ENCODE peak calls at places on chromosomes 5 and 9, in five cellular contexts. One of them, this sample, is unnamed.

GRCh38 chr9:90300901-90301688 is 341.5 kb downstream of the DIRAS2 start:
- DNase-seq in lower lobe of right lung: no peak
- DNase-seq in breast epithelium: no peak
- DNase-seq in thyroid gland: no peak
- DNase-seq in psoas muscle: peak; percentile 53
- DNase-seq in this sample: no peak

GRCh38 chr5:174735498-174736350 is 11.3 kb downstream of the MSX2 start:
- DNase-seq in lower lobe of right lung: no peak
- DNase-seq in breast epithelium: no peak
- DNase-seq in thyroid gland: no peak
- DNase-seq in psoas muscle: no peak
- DNase-seq in this sample: no peak

GRCh38 chr5:167049771-167050567 is 1241.5 kb upstream of the WWC1 start:
- DNase-seq in lower lobe of right lung: no peak
- DNase-seq in breast epithelium: no peak
- DNase-seq in thyroid gland: no peak
- DNase-seq in psoas muscle: no peak
- DNase-seq in this sample: no peak

GRCh38 chr5:143056792-143057579 is 286.8 kb downstream of the ARHGAP26 start:
- DNase-seq in lower lobe of right lung: no peak
- DNase-seq in breast epithelium: no peak
- DNase-seq in thyroid gland: no peak
- DNase-seq in psoas muscle: no peak
- DNase-seq in this sample: no peak

GRCh38 chr5:175653763-175654162 is 4.1 kb upstream of the HRH2 start:
- DNase-seq in lower lobe of right lung: no peak
- DNase-seq in breast epithelium: no peak
- DNase-seq in thyroid gland: no peak
- DNase-seq in psoas muscle: no peak
- DNase-seq in this sample: no peak

GRCh38 chr5:173829826-173830225 is 58.3 kb upstream of the CPEB4 start:
- DNase-seq in lower lobe of right lung: no peak
- DNase-seq in breast epithelium: no peak
- DNase-seq in thyroid gland: peak; percentile 76
- DNase-seq in psoas muscle: no peak
- DNase-seq in this sample: peak; percentile 76

GRCh38 chr5:58013542-58014258 is 446.2 kb downstream of the PLK2 start:
- DNase-seq in lower lobe of right lung: no peak
- DNase-seq in breast epithelium: no peak
- DNase-seq in thyroid gland: no peak
- DNase-seq in psoas muscle: no peak
- DNase-seq in this sample: no peak

GRCh38 chr5:25090275-25090674 is 445.5 kb upstream of the CDH10 start:
- DNase-seq in lower lobe of right lung: no peak
- DNase-seq in breast epithelium: no peak
- DNase-seq in thyroid gland: no peak
- DNase-seq in psoas muscle: no peak
- DNase-seq in this sample: no peak

GRCh38 chr5:74052441-74052840 is 426.4 kb downstream of the ARHGEF28 start:
- DNase-seq in lower lobe of right lung: no peak
- DNase-seq in breast epithelium: no peak
- DNase-seq in thyroid gland: no peak
- DNase-seq in psoas muscle: no peak
- DNase-seq in this sample: no peak

GRCh38 chr9:4258321-4259093 is 41.4 kb downstream of the GLIS3 start:
- DNase-seq in lower lobe of right lung: no peak
- DNase-seq in breast epithelium: no peak
- DNase-seq in thyroid gland: no peak
- DNase-seq in psoas muscle: no peak
- DNase-seq in this sample: no peak

GRCh38 chr9:81052846-81053245 is 636.5 kb downstream of the TLE1 start:
- DNase-seq in lower lobe of right lung: no peak
- DNase-seq in breast epithelium: no peak
- DNase-seq in thyroid gland: no peak
- DNase-seq in psoas muscle: no peak
- DNase-seq in this sample: no peak

GRCh38 chr5:56366986-56367385 is 133.9 kb upstream of the ANKRD55 start:
- DNase-seq in lower lobe of right lung: no peak
- DNase-seq in breast epithelium: no peak
- DNase-seq in thyroid gland: no peak
- DNase-seq in psoas muscle: no peak
- DNase-seq in this sample: no peak

GRCh38 chr9:78296208-78296892 is 575 bp upstream of the PSAT1 start:
- DNase-seq in lower lobe of right lung: peak; percentile 60
- DNase-seq in breast epithelium: no peak
- DNase-seq in thyroid gland: peak; percentile 89
- DNase-seq in psoas muscle: peak; percentile 55
- DNase-seq in this sample: no peak

GRCh38 chr9:81613002-81613750 is 76.2 kb downstream of the TLE1 start:
- DNase-seq in lower lobe of right lung: no peak
- DNase-seq in breast epithelium: no peak
- DNase-seq in thyroid gland: no peak
- DNase-seq in psoas muscle: peak; percentile 79
- DNase-seq in this sample: peak; percentile 89

GRCh38 chr9:3150030-3150429 is 306.1 kb upstream of the PUM3 start:
- DNase-seq in lower lobe of right lung: no peak
- DNase-seq in breast epithelium: no peak
- DNase-seq in thyroid gland: no peak
- DNase-seq in psoas muscle: no peak
- DNase-seq in this sample: no peak

GRCh38 chr9:126491256-126491879 is 122.4 kb upstream of the LMX1B start:
- DNase-seq in lower lobe of right lung: no peak
- DNase-seq in breast epithelium: no peak
- DNase-seq in thyroid gland: peak; percentile 39
- DNase-seq in psoas muscle: no peak
- DNase-seq in this sample: peak; percentile 3

GRCh38 chr5:62043289-62044274 is 262.4 kb upstream of the KIF2A start:
- DNase-seq in lower lobe of right lung: no peak
- DNase-seq in breast epithelium: no peak
- DNase-seq in thyroid gland: no peak
- DNase-seq in psoas muscle: no peak
- DNase-seq in this sample: no peak

GRCh38 chr9:120289990-120290925 is 289.7 kb downstream of the CDK5RAP2 start:
- DNase-seq in lower lobe of right lung: no peak
- DNase-seq in breast epithelium: no peak
- DNase-seq in thyroid gland: no peak
- DNase-seq in psoas muscle: no peak
- DNase-seq in this sample: no peak

GRCh38 chr5:72079288-72079687 is 28.0 kb upstream of the MAP1B start:
- DNase-seq in lower lobe of right lung: no peak
- DNase-seq in breast epithelium: no peak
- DNase-seq in thyroid gland: no peak
- DNase-seq in psoas muscle: peak; percentile 48
- DNase-seq in this sample: peak; percentile 78

GRCh38 chr9:32978051-32978450 is 23.4 kb downstream of the APTX start:
- DNase-seq in lower lobe of right lung: no peak
- DNase-seq in breast epithelium: no peak
- DNase-seq in thyroid gland: no peak
- DNase-seq in psoas muscle: no peak
- DNase-seq in this sample: no peak
- H3K4me1 ChIP-seq in lower lobe of right lung: no peaks in the 10 kb centered on the region
- H3K4me1 ChIP-seq in breast epithelium: no peaks in the 10 kb centered on the region
- H3K4me1 ChIP-seq in thyroid gland: no peaks in the 10 kb centered on the region
- H3K4me1 ChIP-seq in psoas muscle: no peaks in the 10 kb centered on the region
- H3K4me1 ChIP-seq in this sample: no peaks in the 10 kb centered on the region

GRCh38 chr9:121300283-121301119 is 32.5 kb downstream of the GSN start:
- DNase-seq in lower lobe of right lung: no peak
- DNase-seq in breast epithelium: peak; percentile 41
- DNase-seq in thyroid gland: no peak
- DNase-seq in psoas muscle: peak; percentile 38
- DNase-seq in this sample: no peak

GRCh38 chr9:121299125-121299466 is 31.1 kb downstream of the GSN start:
- DNase-seq in lower lobe of right lung: peak; percentile 61
- DNase-seq in breast epithelium: no peak
- DNase-seq in thyroid gland: peak; percentile 62
- DNase-seq in psoas muscle: peak; percentile 70
- DNase-seq in this sample: peak; percentile 74

GRCh38 chr9:121298016-121298538 is 30.1 kb downstream of the GSN start:
- DNase-seq in lower lobe of right lung: no peak
- DNase-seq in breast epithelium: no peak
- DNase-seq in thyroid gland: no peak
- DNase-seq in psoas muscle: peak; percentile 44
- DNase-seq in this sample: no peak

GRCh38 chr9:121298689-121299112 is 30.7 kb downstream of the GSN start:
- DNase-seq in lower lobe of right lung: no peak
- DNase-seq in breast epithelium: no peak
- DNase-seq in thyroid gland: no peak
- DNase-seq in psoas muscle: peak; percentile 70
- DNase-seq in this sample: no peak

DNA sequence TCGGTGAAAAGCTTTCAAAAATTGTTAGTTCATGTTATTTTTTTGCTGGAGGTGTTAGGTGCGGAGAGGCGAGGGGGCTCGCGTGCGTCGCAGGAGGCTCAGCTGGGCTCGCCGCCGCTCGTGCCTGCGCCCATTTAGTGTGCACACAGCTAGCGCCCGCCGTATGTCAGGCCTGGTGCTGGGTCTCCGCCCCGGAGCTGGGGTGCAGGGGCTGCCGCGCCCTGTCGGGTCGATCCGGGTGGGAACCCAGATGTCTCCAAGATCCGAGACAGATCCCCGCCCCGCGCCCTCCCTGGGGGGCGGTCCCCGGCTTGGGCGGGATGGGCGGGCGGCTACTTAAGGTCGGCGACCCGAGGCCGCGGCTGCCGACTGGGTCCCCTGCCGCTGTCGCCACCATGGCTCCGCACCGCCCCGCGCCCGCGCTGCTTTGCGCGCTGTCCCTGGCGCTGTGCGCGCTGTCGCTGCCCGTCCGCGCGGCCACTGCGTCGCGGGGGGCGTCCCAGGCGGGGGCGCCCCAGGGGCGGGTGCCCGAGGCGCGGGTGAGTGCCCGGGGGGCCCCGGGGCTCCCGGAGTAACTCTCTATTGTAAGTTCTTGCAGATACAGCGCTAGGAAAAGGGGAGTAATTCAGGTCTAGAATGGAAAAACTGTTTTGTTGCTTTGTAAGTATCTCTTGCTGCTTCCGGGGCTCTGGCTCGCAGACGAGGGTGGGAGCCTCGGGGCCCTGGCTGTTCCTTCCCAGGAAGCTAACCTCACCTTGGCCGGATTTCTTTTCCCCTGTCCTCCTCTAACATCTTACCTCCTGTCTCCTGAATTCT is 31.7 kb downstream of the GSN start:
- DNase-seq in lower lobe of right lung: peak; percentile 73
- DNase-seq in breast epithelium: peak; percentile 60
- DNase-seq in thyroid gland: peak; percentile 63
- DNase-seq in psoas muscle: peak; percentile 92
- DNase-seq in this sample: peak; percentile 90
- H3K4me3 ChIP-seq in lower lobe of right lung: peak overlapping the region; percentile 66
- H3K4me3 ChIP-seq in breast epithelium: peak overlapping the region; percentile 66
- H3K4me3 ChIP-seq in thyroid gland: peak overlapping the region; percentile 40
- H3K4me3 ChIP-seq in psoas muscle: peak overlapping the region; percentile 75
- H3K4me3 ChIP-seq in this sample: peak overlapping the region; percentile 65

GRCh38 chr5:171162602-171163001 is 146.4 kb upstream of the TLX3 start:
- DNase-seq in lower lobe of right lung: no peak
- DNase-seq in breast epithelium: no peak
- DNase-seq in thyroid gland: no peak
- DNase-seq in psoas muscle: no peak
- DNase-seq in this sample: no peak
- TF ChIP-seq CTCF in lower lobe of right lung: no peak
- TF ChIP-seq CTCF in breast epithelium: no peak
- TF ChIP-seq CTCF in thyroid gland: no peak
- TF ChIP-seq CTCF in psoas muscle: no peak
- TF ChIP-seq CTCF in this sample: no peak

GRCh38 chr9:137682431-137682991 is 63.7 kb downstream of the EHMT1 start:
- DNase-seq in lower lobe of right lung: no peak
- DNase-seq in breast epithelium: no peak
- DNase-seq in thyroid gland: peak; percentile 42
- DNase-seq in psoas muscle: no peak
- DNase-seq in this sample: no peak
- H3K4me1 ChIP-seq in lower lobe of right lung: peaks cover 32% of the 10 kb centered on the region
- H3K4me1 ChIP-seq in breast epithelium: peaks cover 5% of the 10 kb centered on the region
- H3K4me1 ChIP-seq in thyroid gland: peaks cover 49% of the 10 kb centered on the region
- H3K4me1 ChIP-seq in psoas muscle: peaks cover 19% of the 10 kb centered on the region
- H3K4me1 ChIP-seq in this sample: no peaks in the 10 kb centered on the region

GRCh38 chr9:36961051-36961450 is 73.0 kb downstream of the PAX5 start:
- DNase-seq in lower lobe of right lung: no peak
- DNase-seq in breast epithelium: no peak
- DNase-seq in thyroid gland: no peak
- DNase-seq in psoas muscle: no peak
- DNase-seq in this sample: no peak
- H3K4me3 ChIP-seq in lower lobe of right lung: no peak overlapping the region
- H3K4me3 ChIP-seq in breast epithelium: no peak overlapping the region
- H3K4me3 ChIP-seq in thyroid gland: no peak overlapping the region
- H3K4me3 ChIP-seq in psoas muscle: no peak overlapping the region
- H3K4me3 ChIP-seq in this sample: no peak overlapping the region

GRCh38 chr5:76403713-76403962 is 553 bp downstream of the IQGAP2 start:
- DNase-seq in lower lobe of right lung: no peak
- DNase-seq in breast epithelium: no peak
- DNase-seq in thyroid gland: no peak
- DNase-seq in psoas muscle: no peak
- DNase-seq in this sample: no peak
- TF ChIP-seq CTCF in lower lobe of right lung: peak; percentile 18
- TF ChIP-seq CTCF in breast epithelium: peak; percentile 33
- TF ChIP-seq CTCF in thyroid gland: peak; percentile 56
- TF ChIP-seq CTCF in psoas muscle: no peak
- TF ChIP-seq CTCF in this sample: peak; percentile 31

GRCh38 chr9:133614678-133615077 is 5.5 kb upstream of the FAM163B start:
- DNase-seq in lower lobe of right lung: no peak
- DNase-seq in breast epithelium: no peak
- DNase-seq in thyroid gland: no peak
- DNase-seq in psoas muscle: no peak
- DNase-seq in this sample: peak; percentile 18
- H3K4me1 ChIP-seq in lower lobe of right lung: peaks cover 2% of the 10 kb centered on the region
- H3K4me1 ChIP-seq in breast epithelium: no peaks in the 10 kb centered on the region
- H3K4me1 ChIP-seq in thyroid gland: no peaks in the 10 kb centered on the region
- H3K4me1 ChIP-seq in psoas muscle: no peaks in the 10 kb centered on the region
- H3K4me1 ChIP-seq in this sample: no peaks in the 10 kb centered on the region

DNA sequence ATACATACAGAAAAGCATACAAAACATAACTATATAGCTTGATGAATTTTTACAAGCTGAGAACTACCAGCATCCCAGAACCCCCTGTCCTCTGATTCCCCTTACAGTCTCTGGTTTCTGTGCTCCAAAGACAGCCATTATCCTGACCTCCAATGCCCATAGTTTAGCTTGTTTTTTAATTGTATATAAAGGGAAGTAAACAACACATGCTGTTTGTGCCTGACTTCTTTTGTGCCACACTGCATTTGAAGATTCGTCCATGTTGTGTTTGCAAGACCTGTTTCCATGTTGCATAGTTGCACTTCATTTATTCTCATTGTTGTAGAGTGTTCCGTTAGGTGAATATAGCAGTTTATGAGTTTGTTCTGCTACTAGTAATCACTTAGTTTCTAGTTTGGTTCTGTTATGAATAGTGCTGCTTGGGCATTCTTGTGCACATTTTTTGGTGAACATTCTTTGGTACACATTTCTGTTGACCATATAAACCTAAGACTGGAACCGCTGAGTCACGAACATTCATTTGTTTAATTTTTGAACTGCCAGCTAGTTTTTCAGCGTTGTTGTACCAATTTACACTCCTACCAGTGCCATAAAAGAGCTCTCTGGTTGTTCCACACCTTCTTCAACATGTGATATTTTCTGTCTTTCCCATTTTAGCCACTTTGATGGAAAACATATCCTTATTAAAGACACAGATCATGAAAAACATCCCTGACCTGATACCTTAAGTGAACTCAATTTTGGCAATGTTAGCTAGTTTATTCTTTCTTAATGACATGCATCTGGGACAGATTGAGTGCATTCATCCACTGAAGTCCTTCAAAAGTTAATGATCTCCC is 78.1 kb upstream of the ANXA1 start:
- DNase-seq in lower lobe of right lung: no peak
- DNase-seq in breast epithelium: no peak
- DNase-seq in thyroid gland: no peak
- DNase-seq in psoas muscle: no peak
- DNase-seq in this sample: no peak
- H3K4me3 ChIP-seq in lower lobe of right lung: no peak overlapping the region
- H3K4me3 ChIP-seq in breast epithelium: no peak overlapping the region
- H3K4me3 ChIP-seq in thyroid gland: no peak overlapping the region
- H3K4me3 ChIP-seq in psoas muscle: no peak overlapping the region
- H3K4me3 ChIP-seq in this sample: peak overlapping the region; percentile 9

This sample was measured in kidney.